ENCODE peak calls at places on chromosome 17, in four cellular contexts. One of them, this sample, is unnamed.

GRCh38 chr17:66431910-66432309 is 129.5 kb downstream of the PRKCA start:
- DNase-seq in right atrium auricular region: no peak
- DNase-seq in mucosa of descending colon: no peak
- DNase-seq in body of pancreas: no peak
- DNase-seq in this sample: no peak

GRCh38 chr17:352421-353212 is at the start of gene RPH3AL:
- DNase-seq in mucosa of descending colon: peak
- DNase-seq in right atrium auricular region: peak
- DNase-seq in body of pancreas: peak
- DNase-seq in this sample: peak

GRCh38 chr17:82020874-82021727 is 1.6 kb downstream of the CENPX start:
- DNase-seq in right atrium auricular region: peak
- DNase-seq in body of pancreas: peak
- DNase-seq in mucosa of descending colon: peak
- DNase-seq in this sample: peak

GRCh38 chr17:30391534-30391933 is 12.8 kb downstream of the CPD start:
- DNase-seq in right atrium auricular region: no peak
- DNase-seq in body of pancreas: no peak
- DNase-seq in mucosa of descending colon: no peak
- DNase-seq in this sample: no peak

GRCh38 chr17:58268774-58269556 is 11.8 kb downstream of the MPO start:
- DNase-seq in body of pancreas: no peak
- DNase-seq in right atrium auricular region: peak
- DNase-seq in mucosa of descending colon: no peak
- DNase-seq in this sample: no peak

GRCh38 chr17:81553616-81554181 is 1.5 kb upstream of the FAAP100 start:
- DNase-seq in right atrium auricular region: no peak
- DNase-seq in body of pancreas: no peak
- DNase-seq in mucosa of descending colon: peak
- DNase-seq in this sample: peak

GRCh38 chr17:82007228-82007494 is 15.5 kb downstream of the CENPX start:
- DNase-seq in mucosa of descending colon: no peak
- DNase-seq in body of pancreas: no peak
- DNase-seq in right atrium auricular region: no peak
- DNase-seq in this sample: no peak

GRCh38 chr17:31582151-31582907 is 190.9 kb downstream of the RAB11FIP4 start:
- DNase-seq in right atrium auricular region: peak
- DNase-seq in mucosa of descending colon: no peak
- DNase-seq in body of pancreas: peak
- DNase-seq in this sample: no peak

GRCh38 chr17:68184816-68185436 is 62.9 kb upstream of the AMZ2 start:
- DNase-seq in right atrium auricular region: no peak
- DNase-seq in mucosa of descending colon: no peak
- DNase-seq in body of pancreas: no peak
- DNase-seq in this sample: no peak

GRCh38 chr17:82740906-82741759 is 5.7 kb downstream of the FN3K start:
- DNase-seq in body of pancreas: no peak
- DNase-seq in right atrium auricular region: no peak
- DNase-seq in mucosa of descending colon: no peak
- DNase-seq in this sample: no peak

GRCh38 chr17:4551796-4552525 is 3.2 kb downstream of the MYBBP1A start:
- DNase-seq in right atrium auricular region: no peak
- DNase-seq in body of pancreas: no peak
- DNase-seq in mucosa of descending colon: peak
- DNase-seq in this sample: no peak

GRCh38 chr17:60665602-60666001 is 12.0 kb upstream of the BCAS3 start:
- DNase-seq in mucosa of descending colon: no peak
- DNase-seq in body of pancreas: no peak
- DNase-seq in right atrium auricular region: no peak
- DNase-seq in this sample: no peak

GRCh38 chr17:44376124-44376523 is 12.5 kb upstream of the FAM171A2 start:
- DNase-seq in mucosa of descending colon: no peak
- DNase-seq in body of pancreas: no peak
- DNase-seq in right atrium auricular region: no peak
- DNase-seq in this sample: peak

GRCh38 chr17:49618112-49618611 is 42.5 kb downstream of the NXPH3 start:
- DNase-seq in right atrium auricular region: no peak
- DNase-seq in mucosa of descending colon: no peak
- DNase-seq in body of pancreas: no peak
- DNase-seq in this sample: no peak

GRCh38 chr17:28404007-28404406 is 2.0 kb downstream of the SLC46A1 start:
- DNase-seq in right atrium auricular region: no peak
- DNase-seq in body of pancreas: no peak
- DNase-seq in mucosa of descending colon: no peak
- DNase-seq in this sample: no peak

GRCh38 chr17:74374786-74375185 is 7.5 kb downstream of the GPR142 start:
- DNase-seq in mucosa of descending colon: no peak
- DNase-seq in body of pancreas: no peak
- DNase-seq in right atrium auricular region: no peak
- DNase-seq in this sample: no peak

GRCh38 chr17:58630883-58631522 is 60.8 kb downstream of the TEX14 start:
- DNase-seq in right atrium auricular region: peak
- DNase-seq in mucosa of descending colon: no peak
- DNase-seq in body of pancreas: peak
- DNase-seq in this sample: peak

GRCh38 chr17:35080536-35080935 is 17.0 kb upstream of the RFFL start:
- DNase-seq in right atrium auricular region: no peak
- DNase-seq in body of pancreas: no peak
- DNase-seq in mucosa of descending colon: no peak
- DNase-seq in this sample: no peak

GRCh38 chr17:76004750-76005262 is 4.2 kb downstream of the CDK3 start:
- DNase-seq in mucosa of descending colon: no peak
- DNase-seq in right atrium auricular region: no peak
- DNase-seq in body of pancreas: no peak
- DNase-seq in this sample: no peak

GRCh38 chr17:45231481-45232116 is 9.9 kb downstream of the FMNL1 start:
- DNase-seq in body of pancreas: no peak
- DNase-seq in right atrium auricular region: no peak
- DNase-seq in mucosa of descending colon: no peak
- DNase-seq in this sample: peak

GRCh38 chr17:69609495-69610315 is 195.2 kb downstream of the MAP2K6 start:
- DNase-seq in right atrium auricular region: no peak
- DNase-seq in mucosa of descending colon: no peak
- DNase-seq in body of pancreas: no peak
- DNase-seq in this sample: peak

DNA sequence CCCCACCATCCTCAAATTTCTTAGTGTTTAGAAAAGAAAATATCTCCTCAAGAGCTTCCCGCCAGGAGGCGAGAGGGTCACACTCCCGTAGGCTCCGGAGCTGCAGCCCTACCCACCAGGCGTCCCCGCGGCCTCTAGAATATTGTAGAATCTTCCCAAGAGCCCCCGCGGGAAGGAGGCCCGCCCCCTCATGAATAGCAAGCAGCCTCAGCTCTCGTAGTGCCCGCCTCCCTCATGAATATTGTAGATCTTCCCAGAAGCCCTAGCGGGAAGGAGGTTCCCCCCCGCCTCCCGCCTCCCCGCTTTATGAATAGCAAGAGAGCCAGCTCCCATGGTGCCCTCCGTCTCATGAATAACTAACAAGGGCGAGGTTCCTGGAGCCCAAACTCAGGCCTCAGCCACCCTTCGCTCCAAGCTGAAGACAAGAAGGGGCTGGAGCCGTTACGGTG is at the start of gene FBXO47:
- DNase-seq in body of pancreas: peak
- DNase-seq in right atrium auricular region: peak
- DNase-seq in mucosa of descending colon: peak
- DNase-seq in this sample: peak
- TF ChIP-seq CTCF in body of pancreas: peak
- TF ChIP-seq CTCF in right atrium auricular region: no peak
- TF ChIP-seq CTCF in mucosa of descending colon: no peak
- TF ChIP-seq CTCF in this sample: no peak

GRCh38 chr17:38579934-38580333 is 25.8 kb downstream of the SRCIN1 start:
- DNase-seq in mucosa of descending colon: no peak
- DNase-seq in right atrium auricular region: no peak
- DNase-seq in body of pancreas: peak
- DNase-seq in this sample: peak
- TF ChIP-seq CTCF in mucosa of descending colon: no peak
- TF ChIP-seq CTCF in right atrium auricular region: no peak
- TF ChIP-seq CTCF in body of pancreas: no peak
- TF ChIP-seq CTCF in this sample: peak

DNA sequence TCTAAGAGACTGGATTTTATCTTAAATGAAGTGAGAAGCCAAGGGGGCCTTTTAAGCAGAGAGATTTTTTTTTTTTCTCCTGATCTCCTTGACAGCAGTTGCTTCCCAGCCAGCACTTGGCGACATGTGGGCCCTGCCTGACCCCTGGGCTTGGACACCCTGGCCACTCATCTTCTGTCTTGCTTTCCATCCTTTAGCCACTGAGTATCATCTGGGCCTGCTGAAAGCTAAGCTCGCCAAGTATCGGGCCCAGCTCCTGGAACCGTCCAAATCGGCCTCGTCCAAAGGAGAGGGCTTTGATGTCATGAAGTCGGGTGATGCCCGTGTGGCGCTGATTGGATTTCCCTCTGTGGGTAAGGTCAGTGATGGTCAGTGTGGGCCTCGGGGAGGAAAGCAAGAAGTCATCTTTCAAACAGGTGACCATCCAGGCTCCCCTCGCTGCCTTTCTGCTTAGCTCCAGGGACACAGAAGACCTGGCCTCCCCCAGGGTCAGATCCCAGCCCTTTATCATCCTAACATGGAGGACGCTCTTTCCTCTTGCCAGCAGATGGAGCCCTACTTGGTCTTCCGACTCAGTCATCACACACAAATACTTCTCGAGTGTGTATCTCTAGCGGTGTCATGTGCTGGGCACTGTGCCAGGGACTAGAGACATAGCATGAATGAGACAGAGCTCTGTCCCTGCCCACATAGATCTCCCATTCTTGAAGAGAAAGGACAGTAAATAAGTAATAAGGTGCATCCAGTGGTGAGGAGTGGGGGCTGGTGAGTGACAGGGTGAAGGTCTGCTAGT is 6.1 kb downstream of the DRG2 start:
- DNase-seq in right atrium auricular region: peak
- DNase-seq in mucosa of descending colon: no peak
- DNase-seq in body of pancreas: no peak
- DNase-seq in this sample: no peak
- TF ChIP-seq CTCF in right atrium auricular region: no peak
- TF ChIP-seq CTCF in mucosa of descending colon: no peak
- TF ChIP-seq CTCF in body of pancreas: no peak
- TF ChIP-seq CTCF in this sample: no peak

GRCh38 chr17:37299257-37299985 is 76.4 kb upstream of the C17orf78 start:
- DNase-seq in mucosa of descending colon: no peak
- DNase-seq in right atrium auricular region: no peak
- DNase-seq in body of pancreas: no peak
- DNase-seq in this sample: no peak
- TF ChIP-seq CTCF in mucosa of descending colon: no peak
- TF ChIP-seq CTCF in right atrium auricular region: no peak
- TF ChIP-seq CTCF in body of pancreas: no peak
- TF ChIP-seq CTCF in this sample: no peak

GRCh38 chr17:39231587-39232551 is 6.1 kb upstream of the STAC2 start:
- DNase-seq in body of pancreas: peak
- DNase-seq in mucosa of descending colon: peak
- DNase-seq in right atrium auricular region: no peak
- DNase-seq in this sample: peak
- TF ChIP-seq CTCF in body of pancreas: peak
- TF ChIP-seq CTCF in mucosa of descending colon: peak
- TF ChIP-seq CTCF in right atrium auricular region: peak
- TF ChIP-seq CTCF in this sample: peak